ENCODE peak calls at places on chromosomes 4 and X, in nine cellular contexts. One of them, this sample, is unnamed.

GRCh38 chr4:86223472-86223871 is 136.4 kb downstream of the MAPK10 start:
- DNase-seq in stimulated activated CD4-positive, alpha-beta T cell treated with anti-CD3 and anti-CD28 coated beads, Interleukin-12 subunit alpha, Interleukin-12 subunit beta, amount 100 ng/mL, for 24 hours: no peak
- DNase-seq in left ventricle myocardium inferior: no peak
- DNase-seq in NCI-H460: peak
- DNase-seq in non-pigmented ciliary epithelial cell: peak
- DNase-seq in CD8-positive, alpha-beta memory T cell: no peak
- DNase-seq in A549: peak
- DNase-seq in endodermal cell: peak
- DNase-seq in stimulated activated CD8-positive, alpha-beta memory T cell treated with anti-CD3 and anti-CD28 coated beads, Interleukin-4, amount 100 ng/mL, for 1 hour: no peak
- DNase-seq in this sample: peak

GRCh38 chrX:43728002-43728401 is 71.9 kb downstream of the MAOA start:
- DNase-seq in CD8-positive, alpha-beta memory T cell: no peak
- DNase-seq in endodermal cell: no peak
- DNase-seq in stimulated activated CD8-positive, alpha-beta memory T cell treated with anti-CD3 and anti-CD28 coated beads, Interleukin-4, amount 100 ng/mL, for 1 hour: no peak
- DNase-seq in A549: no peak
- DNase-seq in NCI-H460: no peak
- DNase-seq in left ventricle myocardium inferior: no peak
- DNase-seq in non-pigmented ciliary epithelial cell: no peak
- DNase-seq in stimulated activated CD4-positive, alpha-beta T cell treated with anti-CD3 and anti-CD28 coated beads, Interleukin-12 subunit alpha, Interleukin-12 subunit beta, amount 100 ng/mL, for 24 hours: no peak
- DNase-seq in this sample: no peak

GRCh38 chr4:21469438-21470032 is 479.0 kb downstream of the KCNIP4 start:
- DNase-seq in CD8-positive, alpha-beta memory T cell: no peak
- DNase-seq in endodermal cell: no peak
- DNase-seq in left ventricle myocardium inferior: no peak
- DNase-seq in non-pigmented ciliary epithelial cell: no peak
- DNase-seq in stimulated activated CD4-positive, alpha-beta T cell treated with anti-CD3 and anti-CD28 coated beads, Interleukin-12 subunit alpha, Interleukin-12 subunit beta, amount 100 ng/mL, for 24 hours: no peak
- DNase-seq in NCI-H460: peak
- DNase-seq in A549: no peak
- DNase-seq in stimulated activated CD8-positive, alpha-beta memory T cell treated with anti-CD3 and anti-CD28 coated beads, Interleukin-4, amount 100 ng/mL, for 1 hour: no peak
- DNase-seq in this sample: no peak

GRCh38 chr4:1072830-1073446 is 40.4 kb downstream of the RNF212 start:
- DNase-seq in endodermal cell: peak
- DNase-seq in A549: peak
- DNase-seq in non-pigmented ciliary epithelial cell: no peak
- DNase-seq in CD8-positive, alpha-beta memory T cell: peak
- DNase-seq in left ventricle myocardium inferior: no peak
- DNase-seq in stimulated activated CD4-positive, alpha-beta T cell treated with anti-CD3 and anti-CD28 coated beads, Interleukin-12 subunit alpha, Interleukin-12 subunit beta, amount 100 ng/mL, for 24 hours: peak
- DNase-seq in NCI-H460: peak
- DNase-seq in stimulated activated CD8-positive, alpha-beta memory T cell treated with anti-CD3 and anti-CD28 coated beads, Interleukin-4, amount 100 ng/mL, for 1 hour: peak
- DNase-seq in this sample: no peak

GRCh38 chrX:96436105-96436504 is 248.5 kb upstream of the DIAPH2 start:
- DNase-seq in NCI-H460: no peak
- DNase-seq in non-pigmented ciliary epithelial cell: peak
- DNase-seq in stimulated activated CD4-positive, alpha-beta T cell treated with anti-CD3 and anti-CD28 coated beads, Interleukin-12 subunit alpha, Interleukin-12 subunit beta, amount 100 ng/mL, for 24 hours: no peak
- DNase-seq in stimulated activated CD8-positive, alpha-beta memory T cell treated with anti-CD3 and anti-CD28 coated beads, Interleukin-4, amount 100 ng/mL, for 1 hour: no peak
- DNase-seq in CD8-positive, alpha-beta memory T cell: no peak
- DNase-seq in left ventricle myocardium inferior: no peak
- DNase-seq in A549: peak
- DNase-seq in endodermal cell: no peak
- DNase-seq in this sample: no peak

GRCh38 chrX:19592952-19593351 is 77.6 kb upstream of the MAP3K15 start:
- DNase-seq in CD8-positive, alpha-beta memory T cell: no peak
- DNase-seq in A549: no peak
- DNase-seq in stimulated activated CD8-positive, alpha-beta memory T cell treated with anti-CD3 and anti-CD28 coated beads, Interleukin-4, amount 100 ng/mL, for 1 hour: no peak
- DNase-seq in left ventricle myocardium inferior: no peak
- DNase-seq in NCI-H460: no peak
- DNase-seq in non-pigmented ciliary epithelial cell: no peak
- DNase-seq in stimulated activated CD4-positive, alpha-beta T cell treated with anti-CD3 and anti-CD28 coated beads, Interleukin-12 subunit alpha, Interleukin-12 subunit beta, amount 100 ng/mL, for 24 hours: no peak
- DNase-seq in endodermal cell: no peak
- DNase-seq in this sample: no peak

GRCh38 chrX:153060095-153060445 is 3.8 kb downstream of the PNMA3 start:
- DNase-seq in stimulated activated CD4-positive, alpha-beta T cell treated with anti-CD3 and anti-CD28 coated beads, Interleukin-12 subunit alpha, Interleukin-12 subunit beta, amount 100 ng/mL, for 24 hours: no peak
- DNase-seq in stimulated activated CD8-positive, alpha-beta memory T cell treated with anti-CD3 and anti-CD28 coated beads, Interleukin-4, amount 100 ng/mL, for 1 hour: no peak
- DNase-seq in non-pigmented ciliary epithelial cell: no peak
- DNase-seq in NCI-H460: no peak
- DNase-seq in endodermal cell: no peak
- DNase-seq in CD8-positive, alpha-beta memory T cell: no peak
- DNase-seq in left ventricle myocardium inferior: no peak
- DNase-seq in A549: no peak
- DNase-seq in this sample: no peak

GRCh38 chr4:18052158-18052557 is 30.6 kb upstream of the LCORL start:
- DNase-seq in CD8-positive, alpha-beta memory T cell: no peak
- DNase-seq in endodermal cell: no peak
- DNase-seq in NCI-H460: no peak
- DNase-seq in non-pigmented ciliary epithelial cell: no peak
- DNase-seq in A549: no peak
- DNase-seq in stimulated activated CD8-positive, alpha-beta memory T cell treated with anti-CD3 and anti-CD28 coated beads, Interleukin-4, amount 100 ng/mL, for 1 hour: no peak
- DNase-seq in stimulated activated CD4-positive, alpha-beta T cell treated with anti-CD3 and anti-CD28 coated beads, Interleukin-12 subunit alpha, Interleukin-12 subunit beta, amount 100 ng/mL, for 24 hours: no peak
- DNase-seq in left ventricle myocardium inferior: no peak
- DNase-seq in this sample: no peak

GRCh38 chr4:24650849-24651248 is 66.5 kb upstream of the DHX15 start:
- DNase-seq in endodermal cell: no peak
- DNase-seq in non-pigmented ciliary epithelial cell: no peak
- DNase-seq in stimulated activated CD4-positive, alpha-beta T cell treated with anti-CD3 and anti-CD28 coated beads, Interleukin-12 subunit alpha, Interleukin-12 subunit beta, amount 100 ng/mL, for 24 hours: no peak
- DNase-seq in A549: no peak
- DNase-seq in NCI-H460: no peak
- DNase-seq in stimulated activated CD8-positive, alpha-beta memory T cell treated with anti-CD3 and anti-CD28 coated beads, Interleukin-4, amount 100 ng/mL, for 1 hour: no peak
- DNase-seq in left ventricle myocardium inferior: no peak
- DNase-seq in CD8-positive, alpha-beta memory T cell: no peak
- DNase-seq in this sample: no peak

GRCh38 chrX:17919896-17920446 is 58.9 kb upstream of the RAI2 start:
- DNase-seq in non-pigmented ciliary epithelial cell: no peak
- DNase-seq in left ventricle myocardium inferior: no peak
- DNase-seq in stimulated activated CD4-positive, alpha-beta T cell treated with anti-CD3 and anti-CD28 coated beads, Interleukin-12 subunit alpha, Interleukin-12 subunit beta, amount 100 ng/mL, for 24 hours: no peak
- DNase-seq in A549: no peak
- DNase-seq in endodermal cell: no peak
- DNase-seq in stimulated activated CD8-positive, alpha-beta memory T cell treated with anti-CD3 and anti-CD28 coated beads, Interleukin-4, amount 100 ng/mL, for 1 hour: no peak
- DNase-seq in CD8-positive, alpha-beta memory T cell: no peak
- DNase-seq in NCI-H460: no peak
- DNase-seq in this sample: no peak

GRCh38 chrX:120309873-120310730 is 1.2 kb downstream of the TMEM255A start:
- DNase-seq in CD8-positive, alpha-beta memory T cell: peak
- DNase-seq in stimulated activated CD4-positive, alpha-beta T cell treated with anti-CD3 and anti-CD28 coated beads, Interleukin-12 subunit alpha, Interleukin-12 subunit beta, amount 100 ng/mL, for 24 hours: no peak
- DNase-seq in stimulated activated CD8-positive, alpha-beta memory T cell treated with anti-CD3 and anti-CD28 coated beads, Interleukin-4, amount 100 ng/mL, for 1 hour: no peak
- DNase-seq in A549: peak
- DNase-seq in endodermal cell: peak
- DNase-seq in non-pigmented ciliary epithelial cell: no peak
- DNase-seq in left ventricle myocardium inferior: no peak
- DNase-seq in NCI-H460: no peak
- DNase-seq in this sample: no peak

GRCh38 chrX:107978707-107979307 is 3.4 kb downstream of the TEX13B start:
- DNase-seq in NCI-H460: peak
- DNase-seq in A549: peak
- DNase-seq in CD8-positive, alpha-beta memory T cell: no peak
- DNase-seq in stimulated activated CD4-positive, alpha-beta T cell treated with anti-CD3 and anti-CD28 coated beads, Interleukin-12 subunit alpha, Interleukin-12 subunit beta, amount 100 ng/mL, for 24 hours: no peak
- DNase-seq in non-pigmented ciliary epithelial cell: no peak
- DNase-seq in endodermal cell: peak
- DNase-seq in stimulated activated CD8-positive, alpha-beta memory T cell treated with anti-CD3 and anti-CD28 coated beads, Interleukin-4, amount 100 ng/mL, for 1 hour: no peak
- DNase-seq in left ventricle myocardium inferior: no peak
- DNase-seq in this sample: no peak

GRCh38 chr4:59223292-59223941 is 1976.7 kb upstream of the ADGRL3 start:
- DNase-seq in left ventricle myocardium inferior: no peak
- DNase-seq in stimulated activated CD4-positive, alpha-beta T cell treated with anti-CD3 and anti-CD28 coated beads, Interleukin-12 subunit alpha, Interleukin-12 subunit beta, amount 100 ng/mL, for 24 hours: no peak
- DNase-seq in A549: no peak
- DNase-seq in non-pigmented ciliary epithelial cell: no peak
- DNase-seq in endodermal cell: no peak
- DNase-seq in NCI-H460: no peak
- DNase-seq in CD8-positive, alpha-beta memory T cell: no peak
- DNase-seq in stimulated activated CD8-positive, alpha-beta memory T cell treated with anti-CD3 and anti-CD28 coated beads, Interleukin-4, amount 100 ng/mL, for 1 hour: no peak
- DNase-seq in this sample: no peak

GRCh38 chr4:178340468-178340867 is 898.2 kb upstream of the AGA start:
- DNase-seq in non-pigmented ciliary epithelial cell: no peak
- DNase-seq in NCI-H460: no peak
- DNase-seq in endodermal cell: no peak
- DNase-seq in stimulated activated CD4-positive, alpha-beta T cell treated with anti-CD3 and anti-CD28 coated beads, Interleukin-12 subunit alpha, Interleukin-12 subunit beta, amount 100 ng/mL, for 24 hours: no peak
- DNase-seq in CD8-positive, alpha-beta memory T cell: no peak
- DNase-seq in A549: no peak
- DNase-seq in left ventricle myocardium inferior: no peak
- DNase-seq in stimulated activated CD8-positive, alpha-beta memory T cell treated with anti-CD3 and anti-CD28 coated beads, Interleukin-4, amount 100 ng/mL, for 1 hour: no peak
- DNase-seq in this sample: no peak

GRCh38 chr4:5267418-5267817 is 216.1 kb downstream of the STK32B start:
- DNase-seq in A549: no peak
- DNase-seq in stimulated activated CD8-positive, alpha-beta memory T cell treated with anti-CD3 and anti-CD28 coated beads, Interleukin-4, amount 100 ng/mL, for 1 hour: no peak
- DNase-seq in endodermal cell: no peak
- DNase-seq in NCI-H460: no peak
- DNase-seq in stimulated activated CD4-positive, alpha-beta T cell treated with anti-CD3 and anti-CD28 coated beads, Interleukin-12 subunit alpha, Interleukin-12 subunit beta, amount 100 ng/mL, for 24 hours: no peak
- DNase-seq in left ventricle myocardium inferior: no peak
- DNase-seq in CD8-positive, alpha-beta memory T cell: no peak
- DNase-seq in non-pigmented ciliary epithelial cell: no peak
- DNase-seq in this sample: no peak

GRCh38 chrX:72381439-72382198 is 75.9 kb upstream of the CITED1 start:
- DNase-seq in CD8-positive, alpha-beta memory T cell: no peak
- DNase-seq in NCI-H460: peak
- DNase-seq in non-pigmented ciliary epithelial cell: no peak
- DNase-seq in stimulated activated CD4-positive, alpha-beta T cell treated with anti-CD3 and anti-CD28 coated beads, Interleukin-12 subunit alpha, Interleukin-12 subunit beta, amount 100 ng/mL, for 24 hours: no peak
- DNase-seq in stimulated activated CD8-positive, alpha-beta memory T cell treated with anti-CD3 and anti-CD28 coated beads, Interleukin-4, amount 100 ng/mL, for 1 hour: no peak
- DNase-seq in left ventricle myocardium inferior: no peak
- DNase-seq in endodermal cell: no peak
- DNase-seq in A549: peak
- DNase-seq in this sample: no peak

GRCh38 chr4:1568855-1569460 is 115.2 kb downstream of the FAM53A start:
- DNase-seq in stimulated activated CD4-positive, alpha-beta T cell treated with anti-CD3 and anti-CD28 coated beads, Interleukin-12 subunit alpha, Interleukin-12 subunit beta, amount 100 ng/mL, for 24 hours: no peak
- DNase-seq in NCI-H460: no peak
- DNase-seq in A549: no peak
- DNase-seq in endodermal cell: peak
- DNase-seq in left ventricle myocardium inferior: no peak
- DNase-seq in CD8-positive, alpha-beta memory T cell: no peak
- DNase-seq in stimulated activated CD8-positive, alpha-beta memory T cell treated with anti-CD3 and anti-CD28 coated beads, Interleukin-4, amount 100 ng/mL, for 1 hour: no peak
- DNase-seq in non-pigmented ciliary epithelial cell: no peak
- DNase-seq in this sample: no peak

GRCh38 chrX:110745288-110745687 is 50.3 kb downstream of the CHRDL1 start:
- DNase-seq in CD8-positive, alpha-beta memory T cell: no peak
- DNase-seq in endodermal cell: no peak
- DNase-seq in non-pigmented ciliary epithelial cell: no peak
- DNase-seq in left ventricle myocardium inferior: no peak
- DNase-seq in stimulated activated CD8-positive, alpha-beta memory T cell treated with anti-CD3 and anti-CD28 coated beads, Interleukin-4, amount 100 ng/mL, for 1 hour: no peak
- DNase-seq in stimulated activated CD4-positive, alpha-beta T cell treated with anti-CD3 and anti-CD28 coated beads, Interleukin-12 subunit alpha, Interleukin-12 subunit beta, amount 100 ng/mL, for 24 hours: no peak
- DNase-seq in NCI-H460: no peak
- DNase-seq in A549: no peak
- DNase-seq in this sample: no peak

GRCh38 chrX:15524417-15524816 is 23.8 kb downstream of the BMX start:
- DNase-seq in A549: no peak
- DNase-seq in CD8-positive, alpha-beta memory T cell: no peak
- DNase-seq in endodermal cell: no peak
- DNase-seq in NCI-H460: no peak
- DNase-seq in non-pigmented ciliary epithelial cell: peak
- DNase-seq in left ventricle myocardium inferior: no peak
- DNase-seq in stimulated activated CD8-positive, alpha-beta memory T cell treated with anti-CD3 and anti-CD28 coated beads, Interleukin-4, amount 100 ng/mL, for 1 hour: no peak
- DNase-seq in stimulated activated CD4-positive, alpha-beta T cell treated with anti-CD3 and anti-CD28 coated beads, Interleukin-12 subunit alpha, Interleukin-12 subunit beta, amount 100 ng/mL, for 24 hours: no peak
- DNase-seq in this sample: no peak

GRCh38 chr4:8176547-8177399 is 18.2 kb upstream of the ABLIM2 start:
- DNase-seq in left ventricle myocardium inferior: no peak
- DNase-seq in NCI-H460: peak
- DNase-seq in stimulated activated CD8-positive, alpha-beta memory T cell treated with anti-CD3 and anti-CD28 coated beads, Interleukin-4, amount 100 ng/mL, for 1 hour: no peak
- DNase-seq in CD8-positive, alpha-beta memory T cell: peak
- DNase-seq in A549: peak
- DNase-seq in endodermal cell: peak
- DNase-seq in non-pigmented ciliary epithelial cell: no peak
- DNase-seq in stimulated activated CD4-positive, alpha-beta T cell treated with anti-CD3 and anti-CD28 coated beads, Interleukin-12 subunit alpha, Interleukin-12 subunit beta, amount 100 ng/mL, for 24 hours: no peak
- DNase-seq in this sample: no peak

GRCh38 chrX:149145845-149146285 is 359.2 kb downstream of the IDS start:
- DNase-seq in endodermal cell: peak
- DNase-seq in stimulated activated CD4-positive, alpha-beta T cell treated with anti-CD3 and anti-CD28 coated beads, Interleukin-12 subunit alpha, Interleukin-12 subunit beta, amount 100 ng/mL, for 24 hours: no peak
- DNase-seq in CD8-positive, alpha-beta memory T cell: no peak
- DNase-seq in A549: no peak
- DNase-seq in NCI-H460: no peak
- DNase-seq in non-pigmented ciliary epithelial cell: no peak
- DNase-seq in left ventricle myocardium inferior: no peak
- DNase-seq in stimulated activated CD8-positive, alpha-beta memory T cell treated with anti-CD3 and anti-CD28 coated beads, Interleukin-4, amount 100 ng/mL, for 1 hour: no peak
- DNase-seq in this sample: no peak

GRCh38 chrX:2397648-2398340 is 103.0 kb downstream of the DHRSX start:
- DNase-seq in endodermal cell: peak
- DNase-seq in stimulated activated CD8-positive, alpha-beta memory T cell treated with anti-CD3 and anti-CD28 coated beads, Interleukin-4, amount 100 ng/mL, for 1 hour: no peak
- DNase-seq in stimulated activated CD4-positive, alpha-beta T cell treated with anti-CD3 and anti-CD28 coated beads, Interleukin-12 subunit alpha, Interleukin-12 subunit beta, amount 100 ng/mL, for 24 hours: no peak
- DNase-seq in non-pigmented ciliary epithelial cell: no peak
- DNase-seq in left ventricle myocardium inferior: no peak
- DNase-seq in CD8-positive, alpha-beta memory T cell: no peak
- DNase-seq in A549: no peak
- DNase-seq in NCI-H460: no peak
- DNase-seq in this sample: no peak

GRCh38 chrX:74286950-74287349 is 17.0 kb upstream of the ZCCHC13 start:
- DNase-seq in A549: peak
- DNase-seq in left ventricle myocardium inferior: no peak
- DNase-seq in stimulated activated CD4-positive, alpha-beta T cell treated with anti-CD3 and anti-CD28 coated beads, Interleukin-12 subunit alpha, Interleukin-12 subunit beta, amount 100 ng/mL, for 24 hours: no peak
- DNase-seq in non-pigmented ciliary epithelial cell: peak
- DNase-seq in NCI-H460: no peak
- DNase-seq in stimulated activated CD8-positive, alpha-beta memory T cell treated with anti-CD3 and anti-CD28 coated beads, Interleukin-4, amount 100 ng/mL, for 1 hour: no peak
- DNase-seq in endodermal cell: no peak
- DNase-seq in CD8-positive, alpha-beta memory T cell: no peak
- DNase-seq in this sample: no peak

GRCh38 chrX:2650865-2651264 is 40.2 kb upstream of the CD99 start:
- DNase-seq in left ventricle myocardium inferior: no peak
- DNase-seq in NCI-H460: no peak
- DNase-seq in stimulated activated CD8-positive, alpha-beta memory T cell treated with anti-CD3 and anti-CD28 coated beads, Interleukin-4, amount 100 ng/mL, for 1 hour: no peak
- DNase-seq in non-pigmented ciliary epithelial cell: no peak
- DNase-seq in endodermal cell: no peak
- DNase-seq in stimulated activated CD4-positive, alpha-beta T cell treated with anti-CD3 and anti-CD28 coated beads, Interleukin-12 subunit alpha, Interleukin-12 subunit beta, amount 100 ng/mL, for 24 hours: no peak
- DNase-seq in A549: no peak
- DNase-seq in CD8-positive, alpha-beta memory T cell: no peak
- DNase-seq in this sample: no peak

GRCh38 chr4:124529131-124529530 is 183.4 kb downstream of the ANKRD50 start:
- DNase-seq in stimulated activated CD4-positive, alpha-beta T cell treated with anti-CD3 and anti-CD28 coated beads, Interleukin-12 subunit alpha, Interleukin-12 subunit beta, amount 100 ng/mL, for 24 hours: no peak
- DNase-seq in left ventricle myocardium inferior: no peak
- DNase-seq in stimulated activated CD8-positive, alpha-beta memory T cell treated with anti-CD3 and anti-CD28 coated beads, Interleukin-4, amount 100 ng/mL, for 1 hour: no peak
- DNase-seq in NCI-H460: no peak
- DNase-seq in non-pigmented ciliary epithelial cell: no peak
- DNase-seq in CD8-positive, alpha-beta memory T cell: no peak
- DNase-seq in endodermal cell: no peak
- DNase-seq in A549: no peak
- DNase-seq in this sample: no peak

GRCh38 chr4:182238355-182238931 is 4.8 kb upstream of the TENM3 start:
- DNase-seq in stimulated activated CD4-positive, alpha-beta T cell treated with anti-CD3 and anti-CD28 coated beads, Interleukin-12 subunit alpha, Interleukin-12 subunit beta, amount 100 ng/mL, for 24 hours: no peak
- DNase-seq in A549: peak
- DNase-seq in stimulated activated CD8-positive, alpha-beta memory T cell treated with anti-CD3 and anti-CD28 coated beads, Interleukin-4, amount 100 ng/mL, for 1 hour: no peak
- DNase-seq in left ventricle myocardium inferior: no peak
- DNase-seq in CD8-positive, alpha-beta memory T cell: no peak
- DNase-seq in NCI-H460: no peak
- DNase-seq in non-pigmented ciliary epithelial cell: no peak
- DNase-seq in endodermal cell: peak
- DNase-seq in this sample: no peak

GRCh38 chr4:119841361-119841760 is 212.8 kb upstream of the PDE5A start:
- DNase-seq in stimulated activated CD4-positive, alpha-beta T cell treated with anti-CD3 and anti-CD28 coated beads, Interleukin-12 subunit alpha, Interleukin-12 subunit beta, amount 100 ng/mL, for 24 hours: no peak
- DNase-seq in left ventricle myocardium inferior: no peak
- DNase-seq in stimulated activated CD8-positive, alpha-beta memory T cell treated with anti-CD3 and anti-CD28 coated beads, Interleukin-4, amount 100 ng/mL, for 1 hour: no peak
- DNase-seq in A549: no peak
- DNase-seq in non-pigmented ciliary epithelial cell: no peak
- DNase-seq in endodermal cell: no peak
- DNase-seq in CD8-positive, alpha-beta memory T cell: no peak
- DNase-seq in NCI-H460: no peak
- DNase-seq in this sample: no peak

GRCh38 chrX:16628954-16629595 is 20.9 kb upstream of the S100G start:
- DNase-seq in A549: no peak
- DNase-seq in endodermal cell: peak
- DNase-seq in non-pigmented ciliary epithelial cell: no peak
- DNase-seq in stimulated activated CD4-positive, alpha-beta T cell treated with anti-CD3 and anti-CD28 coated beads, Interleukin-12 subunit alpha, Interleukin-12 subunit beta, amount 100 ng/mL, for 24 hours: no peak
- DNase-seq in CD8-positive, alpha-beta memory T cell: no peak
- DNase-seq in NCI-H460: no peak
- DNase-seq in left ventricle myocardium inferior: no peak
- DNase-seq in stimulated activated CD8-positive, alpha-beta memory T cell treated with anti-CD3 and anti-CD28 coated beads, Interleukin-4, amount 100 ng/mL, for 1 hour: no peak
- DNase-seq in this sample: no peak

GRCh38 chrX:38985375-38985774 is 184.1 kb downstream of the MID1IP1 start:
- DNase-seq in stimulated activated CD4-positive, alpha-beta T cell treated with anti-CD3 and anti-CD28 coated beads, Interleukin-12 subunit alpha, Interleukin-12 subunit beta, amount 100 ng/mL, for 24 hours: no peak
- DNase-seq in endodermal cell: no peak
- DNase-seq in stimulated activated CD8-positive, alpha-beta memory T cell treated with anti-CD3 and anti-CD28 coated beads, Interleukin-4, amount 100 ng/mL, for 1 hour: no peak
- DNase-seq in non-pigmented ciliary epithelial cell: no peak
- DNase-seq in CD8-positive, alpha-beta memory T cell: no peak
- DNase-seq in left ventricle myocardium inferior: no peak
- DNase-seq in A549: peak
- DNase-seq in NCI-H460: peak
- DNase-seq in this sample: no peak

GRCh38 chrX:120463241-120463640 is 5.9 kb downstream of the LAMP2 start:
- DNase-seq in non-pigmented ciliary epithelial cell: no peak
- DNase-seq in A549: peak
- DNase-seq in CD8-positive, alpha-beta memory T cell: no peak
- DNase-seq in NCI-H460: no peak
- DNase-seq in stimulated activated CD8-positive, alpha-beta memory T cell treated with anti-CD3 and anti-CD28 coated beads, Interleukin-4, amount 100 ng/mL, for 1 hour: no peak
- DNase-seq in left ventricle myocardium inferior: no peak
- DNase-seq in endodermal cell: no peak
- DNase-seq in stimulated activated CD4-positive, alpha-beta T cell treated with anti-CD3 and anti-CD28 coated beads, Interleukin-12 subunit alpha, Interleukin-12 subunit beta, amount 100 ng/mL, for 24 hours: no peak
- DNase-seq in this sample: no peak

GRCh38 chrX:129545408-129545807 is 5.3 kb downstream of the OCRL start:
- DNase-seq in non-pigmented ciliary epithelial cell: no peak
- DNase-seq in stimulated activated CD8-positive, alpha-beta memory T cell treated with anti-CD3 and anti-CD28 coated beads, Interleukin-4, amount 100 ng/mL, for 1 hour: no peak
- DNase-seq in stimulated activated CD4-positive, alpha-beta T cell treated with anti-CD3 and anti-CD28 coated beads, Interleukin-12 subunit alpha, Interleukin-12 subunit beta, amount 100 ng/mL, for 24 hours: no peak
- DNase-seq in NCI-H460: no peak
- DNase-seq in A549: no peak
- DNase-seq in left ventricle myocardium inferior: no peak
- DNase-seq in CD8-positive, alpha-beta memory T cell: no peak
- DNase-seq in endodermal cell: no peak
- DNase-seq in this sample: no peak

This sample was measured in GM06990.